ENCODE peak calls at places on chromosomes 11 and 22, in eight cellular contexts. I is Calu3; C is NCI-H187 treated with DMSO at 0.1 percent for 48 hours; S is iPS DF 6.9; H is cardiac muscle cell; Z is activated naive CD4-positive, alpha-beta T cell treated with anti-CD3 and anti-CD28 coated beads, Interleukin-2, amount 50 U/mL, for 16 hours; A is ascending aorta; B is NCI-H1092. P is an unnamed sample.

GRCh38 chr11:118396097-118396501 is 5.3 kb upstream of the ATP5MG start:
- DNase-seq in I (no peak), C (no peak), S (no peak), H (no peak), Z (no peak), A (no peak), B (no peak), P (no peak)

GRCh38 chr11:7677801-7678201 is 4.5 kb upstream of the CYB5R2 start:
- DNase-seq in I (no peak), C (no peak), S (no peak), H (peak), Z (no peak), A (no peak), B (no peak), P (no peak)

GRCh38 chr11:60801194-60801593 is 16.1 kb downstream of the MS4A10 start:
- DNase-seq in I (no peak), C (no peak), S (no peak), H (no peak), Z (no peak), A (no peak), B (no peak), P (no peak)

GRCh38 chr11:61149624-61150615 is 11.3 kb downstream of the VPS37C start:
- DNase-seq in I (peak), C (no peak), S (no peak), H (peak), Z (no peak), A (no peak), B (no peak), P (no peak)

GRCh38 chr11:84212467-84213390 is 926.6 kb upstream of the CCDC90B start:
- DNase-seq in I (no peak), C (no peak), S (no peak), H (no peak), Z (no peak), A (no peak), B (no peak), P (no peak)

GRCh38 chr11:60788401-60789110 is 3.4 kb downstream of the MS4A10 start:
- DNase-seq in I (no peak), C (no peak), S (no peak), H (peak), Z (no peak), A (no peak), B (peak), P (no peak)

GRCh38 chr11:61948505-61948904 is 1.6 kb upstream of the BEST1 start:
- DNase-seq in I (no peak), C (no peak), S (no peak), H (peak), Z (no peak), A (no peak), B (no peak), P (no peak)

GRCh38 chr11:126702165-126702738 is 298.3 kb downstream of the KIRREL3 start:
- DNase-seq in I (no peak), C (no peak), S (no peak), H (no peak), Z (no peak), A (no peak), B (no peak), P (no peak)

GRCh38 chr22:19213496-19214473 is 35.2 kb upstream of the SLC25A1 start:
- DNase-seq in I (no peak), C (no peak), S (peak), H (peak), Z (no peak), A (no peak), B (no peak), P (no peak)

GRCh38 chr11:106959800-106960199 is 58.5 kb downstream of the GUCY1A2 start:
- DNase-seq in I (no peak), C (no peak), S (no peak), H (peak), Z (no peak), A (no peak), B (no peak), P (no peak)

GRCh38 chr11:79331251-79331901 is 109.5 kb downstream of the TENM4 start:
- DNase-seq in I (no peak), C (peak), S (no peak), H (no peak), Z (no peak), A (no peak), B (no peak), P (no peak)

GRCh38 chr22:37571258-37571991 is 8.5 kb downstream of the LGALS2 start:
- DNase-seq in I (peak), C (no peak), S (no peak), H (no peak), Z (no peak), A (no peak), B (no peak), P (no peak)

GRCh38 chr11:16606784-16607674 is 131.4 kb upstream of the C11orf58 start:
- DNase-seq in I (peak), C (no peak), S (no peak), H (peak), Z (no peak), A (no peak), B (peak), P (no peak)